ENCODE peak calls at places on chromosomes 5 and 9, in six cellular contexts. O is thoracic aorta; J is A549; I is activated T-helper 1 cell treated with Interleukin-2 at 50 U/mL for 16 hours; V is central memory CD8-positive, alpha-beta T cell; L is K562. C is an unnamed sample.

GRCh38 chr5:53331463-53331862 is 149.0 kb upstream of the FST start:
- DNase-seq in I (no peak), V (no peak), L (no peak), O (no peak), J (no peak), C (no peak)

GRCh38 chr5:176810084-176810597 is at the start of gene UNC5A:
- DNase-seq in J (no peak), I (peak), L (peak), V (peak), O (no peak), C (peak)

GRCh38 chr5:137700282-137700680 is 35.6 kb downstream of the KLHL3 start:
- DNase-seq in I (no peak), J (no peak), O (no peak), V (no peak), L (no peak), C (no peak)

GRCh38 chr5:55081541-55081940 is 20.9 kb upstream of the GZMA start:
- DNase-seq in V (no peak), O (no peak), L (no peak), I (no peak), J (no peak), C (no peak)

GRCh38 chr5:58842851-58843250 is 260.0 kb downstream of the RAB3C start:
- DNase-seq in I (no peak), L (no peak), O (no peak), J (no peak), V (no peak), C (no peak)

GRCh38 chr5:88389248-88390006 is 120.8 kb upstream of the TMEM161B start:
- DNase-seq in L (no peak), V (no peak), I (no peak), J (no peak), O (no peak), C (no peak)

GRCh38 chr9:846852-847251 is 5.4 kb downstream of the DMRT1 start:
- DNase-seq in J (no peak), I (no peak), O (no peak), L (no peak), V (no peak), C (peak)

GRCh38 chr5:98643544-98643943 is 129.9 kb upstream of the RGMB start:
- DNase-seq in O (no peak), J (no peak), I (no peak), V (no peak), L (no peak), C (no peak)

GRCh38 chr5:2741946-2742345 is 9.5 kb downstream of the IRX2 start:
- DNase-seq in O (no peak), V (no peak), L (no peak), J (no peak), I (no peak), C (no peak)

GRCh38 chr9:93259490-93260289 is 75.8 kb downstream of the WNK2 start:
- DNase-seq in I (no peak), O (no peak), J (no peak), L (no peak), V (peak), C (no peak)

GRCh38 chr9:7223981-7224380 is 466.2 kb downstream of the KDM4C start:
- DNase-seq in L (no peak), J (no peak), O (no peak), V (no peak), I (no peak), C (peak)

GRCh38 chr5:143245929-143246561 is 157.4 kb downstream of the NR3C1 start:
- DNase-seq in J (peak), V (no peak), O (no peak), L (peak), I (no peak), C (no peak)

GRCh38 chr5:119522841-119523240 is 70.5 kb downstream of the HSD17B4 start:
- DNase-seq in J (no peak), O (no peak), L (no peak), V (no peak), I (no peak), C (no peak)

GRCh38 chr5:130138406-130139060 is 234.3 kb downstream of the CHSY3 start:
- DNase-seq in J (no peak), V (no peak), I (no peak), O (no peak), L (no peak), C (no peak)

C was measured in neural progenitor cell.